ENCODE peak calls at places on chromosomes 16 and 17, in six cellular contexts. One of them, this sample, is unnamed.
A peak's percentile ranks its signal among the peaks of the same experiment; 100 is the strongest.

GRCh38 chr16:27428035-27428785 is 26.2 kb downstream of the IL21R start:
- DNase-seq in stimulated activated CD8-positive, alpha-beta memory T cell treated with anti-CD3 and anti-CD28 coated beads, Interleukin-2, amount 100 ng/mL, for 1 hour: no peak
- DNase-seq in DMS79 treated with DMSO at 0.1 percent for 48 hours: no peak
- DNase-seq in mesenteric fat pad: peak; percentile 45
- DNase-seq in lung: peak; percentile 22
- DNase-seq in left colon: no peak
- DNase-seq in this sample: peak; percentile 11

GRCh38 chr16:15779664-15780351 is 77.0 kb downstream of the MYH11 start:
- DNase-seq in left colon: no peak
- DNase-seq in DMS79 treated with DMSO at 0.1 percent for 48 hours: no peak
- DNase-seq in mesenteric fat pad: no peak
- DNase-seq in lung: no peak
- DNase-seq in stimulated activated CD8-positive, alpha-beta memory T cell treated with anti-CD3 and anti-CD28 coated beads, Interleukin-2, amount 100 ng/mL, for 1 hour: no peak
- DNase-seq in this sample: no peak

GRCh38 chr16:77043076-77043475 is 147.9 kb upstream of the MON1B start:
- DNase-seq in left colon: no peak
- DNase-seq in mesenteric fat pad: no peak
- DNase-seq in DMS79 treated with DMSO at 0.1 percent for 48 hours: no peak
- DNase-seq in stimulated activated CD8-positive, alpha-beta memory T cell treated with anti-CD3 and anti-CD28 coated beads, Interleukin-2, amount 100 ng/mL, for 1 hour: no peak
- DNase-seq in lung: no peak
- DNase-seq in this sample: no peak

GRCh38 chr17:27485711-27486495 is 29.7 kb downstream of the KSR1 start:
- DNase-seq in left colon: no peak
- DNase-seq in DMS79 treated with DMSO at 0.1 percent for 48 hours: no peak
- DNase-seq in mesenteric fat pad: no peak
- DNase-seq in lung: no peak
- DNase-seq in stimulated activated CD8-positive, alpha-beta memory T cell treated with anti-CD3 and anti-CD28 coated beads, Interleukin-2, amount 100 ng/mL, for 1 hour: no peak
- DNase-seq in this sample: no peak

GRCh38 chr17:35788504-35788998 is 6.9 kb downstream of the MMP28 start:
- DNase-seq in left colon: peak; percentile 24
- DNase-seq in stimulated activated CD8-positive, alpha-beta memory T cell treated with anti-CD3 and anti-CD28 coated beads, Interleukin-2, amount 100 ng/mL, for 1 hour: no peak
- DNase-seq in lung: no peak
- DNase-seq in mesenteric fat pad: no peak
- DNase-seq in DMS79 treated with DMSO at 0.1 percent for 48 hours: no peak
- DNase-seq in this sample: no peak

GRCh38 chr17:61635913-61636432 is 45.0 kb upstream of the NACA2 start:
- DNase-seq in mesenteric fat pad: no peak
- DNase-seq in stimulated activated CD8-positive, alpha-beta memory T cell treated with anti-CD3 and anti-CD28 coated beads, Interleukin-2, amount 100 ng/mL, for 1 hour: peak; percentile 21
- DNase-seq in left colon: no peak
- DNase-seq in DMS79 treated with DMSO at 0.1 percent for 48 hours: peak; percentile 7
- DNase-seq in lung: no peak
- DNase-seq in this sample: peak; percentile 51

GRCh38 chr17:50128441-50129302 is 1.3 kb downstream of the SAMD14 start:
- DNase-seq in left colon: no peak
- DNase-seq in stimulated activated CD8-positive, alpha-beta memory T cell treated with anti-CD3 and anti-CD28 coated beads, Interleukin-2, amount 100 ng/mL, for 1 hour: no peak
- DNase-seq in lung: no peak
- DNase-seq in DMS79 treated with DMSO at 0.1 percent for 48 hours: no peak
- DNase-seq in mesenteric fat pad: no peak
- DNase-seq in this sample: no peak

GRCh38 chr17:75693500-75694481 is 26.7 kb downstream of the SAP30BP start:
- DNase-seq in mesenteric fat pad: no peak
- DNase-seq in lung: peak; percentile 81
- DNase-seq in left colon: peak; percentile 76
- DNase-seq in stimulated activated CD8-positive, alpha-beta memory T cell treated with anti-CD3 and anti-CD28 coated beads, Interleukin-2, amount 100 ng/mL, for 1 hour: no peak
- DNase-seq in DMS79 treated with DMSO at 0.1 percent for 48 hours: peak; percentile 88
- DNase-seq in this sample: no peak

GRCh38 chr17:50986989-50987660 is 121.0 kb upstream of the TOB1 start:
- DNase-seq in left colon: no peak
- DNase-seq in mesenteric fat pad: no peak
- DNase-seq in lung: no peak
- DNase-seq in DMS79 treated with DMSO at 0.1 percent for 48 hours: no peak
- DNase-seq in stimulated activated CD8-positive, alpha-beta memory T cell treated with anti-CD3 and anti-CD28 coated beads, Interleukin-2, amount 100 ng/mL, for 1 hour: no peak
- DNase-seq in this sample: no peak

GRCh38 chr17:13864551-13864950 is 204.8 kb upstream of the COX10 start:
- DNase-seq in mesenteric fat pad: no peak
- DNase-seq in stimulated activated CD8-positive, alpha-beta memory T cell treated with anti-CD3 and anti-CD28 coated beads, Interleukin-2, amount 100 ng/mL, for 1 hour: no peak
- DNase-seq in lung: no peak
- DNase-seq in left colon: no peak
- DNase-seq in DMS79 treated with DMSO at 0.1 percent for 48 hours: no peak
- DNase-seq in this sample: no peak

GRCh38 chr17:19409509-19409908 is 1.5 kb upstream of the RNF112 start:
- DNase-seq in mesenteric fat pad: peak; percentile 72
- DNase-seq in DMS79 treated with DMSO at 0.1 percent for 48 hours: no peak
- DNase-seq in stimulated activated CD8-positive, alpha-beta memory T cell treated with anti-CD3 and anti-CD28 coated beads, Interleukin-2, amount 100 ng/mL, for 1 hour: no peak
- DNase-seq in lung: no peak
- DNase-seq in left colon: no peak
- DNase-seq in this sample: no peak

GRCh38 chr16:28210979-28211505 is 723 bp downstream of the XPO6 start:
- DNase-seq in stimulated activated CD8-positive, alpha-beta memory T cell treated with anti-CD3 and anti-CD28 coated beads, Interleukin-2, amount 100 ng/mL, for 1 hour: peak; percentile 34
- DNase-seq in mesenteric fat pad: peak; percentile 91
- DNase-seq in lung: peak; percentile 66
- DNase-seq in DMS79 treated with DMSO at 0.1 percent for 48 hours: peak; percentile 25
- DNase-seq in left colon: peak; percentile 79
- DNase-seq in this sample: peak; percentile 80

GRCh38 chr17:59558953-59559352 is 6.5 kb upstream of the DHX40 start:
- DNase-seq in stimulated activated CD8-positive, alpha-beta memory T cell treated with anti-CD3 and anti-CD28 coated beads, Interleukin-2, amount 100 ng/mL, for 1 hour: no peak
- DNase-seq in DMS79 treated with DMSO at 0.1 percent for 48 hours: no peak
- DNase-seq in lung: no peak
- DNase-seq in mesenteric fat pad: no peak
- DNase-seq in left colon: no peak
- DNase-seq in this sample: no peak

GRCh38 chr17:78106211-78106610 is 22.3 kb downstream of the TMC6 start:
- DNase-seq in stimulated activated CD8-positive, alpha-beta memory T cell treated with anti-CD3 and anti-CD28 coated beads, Interleukin-2, amount 100 ng/mL, for 1 hour: no peak
- DNase-seq in DMS79 treated with DMSO at 0.1 percent for 48 hours: no peak
- DNase-seq in left colon: no peak
- DNase-seq in mesenteric fat pad: no peak
- DNase-seq in lung: no peak
- DNase-seq in this sample: no peak

GRCh38 chr17:78421084-78421533 is 42.7 kb downstream of the PGS1 start:
- DNase-seq in stimulated activated CD8-positive, alpha-beta memory T cell treated with anti-CD3 and anti-CD28 coated beads, Interleukin-2, amount 100 ng/mL, for 1 hour: no peak
- DNase-seq in mesenteric fat pad: no peak
- DNase-seq in lung: no peak
- DNase-seq in DMS79 treated with DMSO at 0.1 percent for 48 hours: no peak
- DNase-seq in left colon: no peak
- DNase-seq in this sample: no peak

This sample was measured in colonic mucosa.